ENCODE peak calls at places on chromosomes 16 and 17, in five cellular contexts. V, M, W, F and G are unnamed samples. For H3K27me3, the result is how much of the 10 kb centered on the place peaks cover.

GRCh38 chr17:36933174-36934143 is 3.8 kb upstream of the LHX1 start:
- DNase-seq in F (no peak), M (no peak), V (no peak), W (no peak), G (no peak)

GRCh38 chr16:76900285-76901263 is 290.4 kb upstream of the MON1B start:
- DNase-seq in M (no peak), W (no peak), F (peak), V (no peak), G (no peak)

GRCh38 chr17:58191259-58191896 is 1.1 kb upstream of the EPX start:
- DNase-seq in M (no peak), F (no peak), W (no peak), V (no peak), G (no peak)

GRCh38 chr17:752620-753219 is 656 bp upstream of the GEMIN4 start:
- DNase-seq in W (no peak), M (peak), V (peak), F (peak), G (peak)

GRCh38 chr17:12046786-12047185 is 26.1 kb downstream of the MAP2K4 start:
- DNase-seq in M (no peak), W (peak), V (no peak), F (no peak), G (no peak)

GRCh38 chr16:72066747-72067146 is 3.7 kb downstream of the HPR start:
- DNase-seq in W (no peak), V (peak), F (peak), M (no peak), G (no peak)

GRCh38 chr16:89739383-89739782 is 18.0 kb downstream of the ZNF276 start:
- DNase-seq in M (no peak), F (no peak), V (no peak), W (no peak), G (no peak)

GRCh38 chr17:8846768-8847211 is 20.7 kb downstream of the PIK3R6 start:
- DNase-seq in W (no peak), M (no peak), F (no peak), V (peak), G (no peak)

GRCh38 chr17:48051706-48052486 is 3.7 kb downstream of the NFE2L1 start:
- DNase-seq in F (peak), M (peak), V (peak), W (no peak), G (peak)

GRCh38 chr16:74713876-74714275 is 13.2 kb upstream of the MLKL start:
- DNase-seq in W (no peak), V (no peak), M (no peak), F (no peak), G (no peak)

GRCh38 chr17:40561294-40561870 is 3.9 kb downstream of the CCR7 start:
- DNase-seq in M (no peak), V (no peak), W (no peak), F (no peak), G (no peak)

GRCh38 chr17:7282752-7283321 is 1.3 kb downstream of the SLC2A4 start:
- DNase-seq in V (no peak), W (no peak), F (no peak), M (no peak), G (no peak)

GRCh38 chr16:79970551-79971236 is 370.2 kb upstream of the MAF start:
- DNase-seq in V (no peak), W (no peak), M (peak), F (peak), G (peak)

GRCh38 chr16:1137604-1138003 is 15.3 kb upstream of the CACNA1H start:
- DNase-seq in W (no peak), F (peak), V (peak), M (peak), G (no peak)

GRCh38 chr17:57832711-57833596 is 16.9 kb downstream of the MRPS23 start:
- DNase-seq in W (peak), V (peak), F (peak), M (peak), G (peak)

GRCh38 chr17:48791128-48792032 is 25.6 kb downstream of the TTLL6 start:
- DNase-seq in F (peak), W (peak), V (peak), M (peak), G (peak)

GRCh38 chr16:8623634-8624033 is 2.1 kb downstream of the METTL22 start:
- DNase-seq in W (no peak), F (no peak), V (peak), M (no peak), G (no peak)

GRCh38 chr17:13582776-13583414 is 18.8 kb downstream of the HS3ST3A1 start:
- DNase-seq in V (peak), F (no peak), W (no peak), M (no peak), G (no peak)

GRCh38 chr16:3581392-3581791 is 4.2 kb upstream of the NLRC3 start:
- DNase-seq in V (no peak), F (no peak), M (no peak), W (no peak), G (no peak)

GRCh38 chr16:3578610-3579551 is 1.7 kb upstream of the NLRC3 start:
- DNase-seq in W (no peak), F (no peak), M (no peak), V (no peak), G (no peak)

GRCh38 chr16:3580271-3580670 is 3.1 kb upstream of the NLRC3 start:
- DNase-seq in W (no peak), V (no peak), M (no peak), F (no peak), G (no peak)

GRCh38 chr16:3580686-3581085 is 3.5 kb upstream of the NLRC3 start:
- DNase-seq in F (no peak), M (no peak), W (no peak), V (peak), G (no peak)

GRCh38 chr16:3579776-3580175 is 2.6 kb upstream of the NLRC3 start:
- DNase-seq in V (no peak), M (no peak), W (no peak), F (no peak), G (no peak)
- H3K27me3 ChIP-seq in V (under half), M (under half), W (under half), F (under half), G (under half)

GRCh38 chr17:79796570-79797491 is at the start of gene CBX8:
- DNase-seq in V (peak), F (peak), W (peak), M (peak), G (peak)
- TF ChIP-seq POLR2A in V (peak), F (peak), W (no peak), M (no peak), G (peak)

GRCh38 chr17:42494673-42495072 is 36.0 kb downstream of the ATP6V0A1 start:
- DNase-seq in V (no peak), W (no peak), F (no peak), M (no peak), G (no peak)

GRCh38 chr17:42488032-42488431 is 29.4 kb downstream of the ATP6V0A1 start:
- DNase-seq in F (no peak), W (no peak), M (no peak), V (no peak), G (no peak)

DNA sequence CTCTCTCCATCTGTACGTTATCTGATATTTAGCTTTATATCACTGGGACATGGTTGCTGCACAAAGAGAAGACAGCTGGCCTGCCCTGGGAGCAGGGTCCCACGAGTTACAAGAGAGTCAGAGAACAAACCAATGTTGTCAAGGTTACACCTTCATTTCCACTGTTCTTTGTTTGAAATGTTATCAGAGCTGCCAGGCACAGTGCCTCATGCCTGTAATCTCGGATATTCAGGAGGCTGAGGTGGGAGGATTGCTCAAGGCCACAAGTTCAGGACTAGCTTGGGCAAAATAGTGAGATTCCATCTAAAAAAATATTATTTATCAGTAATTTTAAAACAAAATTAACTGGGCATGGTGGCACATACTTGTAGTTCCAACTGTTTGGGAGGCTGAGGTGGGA is 34.6 kb downstream of the ATP6V0A1 start:
- DNase-seq in W (no peak), M (no peak), F (no peak), V (no peak), G (no peak)
- H3K27me3 ChIP-seq in W (under half), M (under half), F (under half), V (under half), G (under half)

DNA sequence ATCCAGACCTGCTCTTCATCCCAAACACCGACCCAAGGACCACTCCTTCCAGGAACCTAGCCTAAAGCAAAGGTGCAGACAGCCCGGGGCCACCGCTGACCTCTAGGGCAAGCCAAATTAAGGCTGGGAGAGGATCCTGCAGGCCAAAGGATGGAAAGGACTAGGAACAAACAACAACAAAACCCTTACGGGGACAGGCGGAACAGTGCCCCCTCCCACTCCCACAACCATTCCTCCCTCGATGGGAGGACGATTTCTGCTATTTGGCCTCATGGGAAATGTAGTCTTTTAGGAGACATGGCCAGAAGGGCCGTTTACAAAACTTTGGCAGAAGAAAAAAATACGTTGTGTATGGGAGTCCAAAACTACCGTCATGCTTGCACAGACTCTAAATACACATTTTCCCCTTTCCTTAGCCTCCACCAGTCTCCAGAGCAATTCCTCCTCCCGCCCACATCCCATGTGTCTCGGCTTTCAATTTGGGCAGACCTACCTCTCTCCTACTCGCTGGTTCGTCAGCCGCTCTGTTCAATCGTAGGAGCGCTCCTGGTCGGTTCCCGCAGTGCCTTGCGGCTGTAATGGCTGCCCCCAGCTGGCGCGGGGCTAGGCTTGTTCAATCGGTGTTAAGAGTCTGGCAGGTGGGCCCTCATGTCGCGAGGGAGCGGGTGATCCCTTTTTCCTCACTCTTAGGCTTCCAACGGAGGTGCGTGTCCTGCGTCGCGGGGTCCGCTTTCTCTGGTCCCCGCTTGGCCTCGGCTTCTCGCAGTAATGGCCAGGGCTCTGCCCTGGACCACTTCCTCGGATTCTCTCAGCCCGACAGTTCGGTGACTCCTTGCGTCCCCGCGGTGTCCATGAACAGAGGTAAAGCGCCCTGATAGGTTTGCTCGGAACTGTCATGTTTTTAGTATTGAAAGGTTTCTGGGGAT is at the start of gene ERAL1:
- DNase-seq in M (peak), F (peak), V (peak), W (no peak), G (peak)
- TF ChIP-seq POLR2A in M (peak), F (peak), V (peak), W (peak), G (peak)

GRCh38 chr16:57899771-57900661 is 70.9 kb downstream of the CNGB1 start:
- DNase-seq in M (peak), W (no peak), F (peak), V (peak), G (peak)

GRCh38 chr16:57900796-57901479 is 70.0 kb downstream of the CNGB1 start:
- DNase-seq in F (no peak), M (no peak), W (no peak), V (no peak), G (no peak)

GRCh38 chr16:57903656-57904055 is 67.3 kb downstream of the CNGB1 start:
- DNase-seq in F (no peak), V (no peak), W (no peak), M (no peak), G (no peak)

GRCh38 chr16:57904101-57904500 is 66.8 kb downstream of the CNGB1 start:
- DNase-seq in W (no peak), M (no peak), V (no peak), F (no peak), G (no peak)

GRCh38 chr16:57901480-57902069 is 69.4 kb downstream of the CNGB1 start:
- DNase-seq in M (no peak), V (no peak), W (no peak), F (no peak), G (no peak)
- H3K27me3 ChIP-seq in M (under half), V (under half), W (under half), F (under half), G (under half)

DNA sequence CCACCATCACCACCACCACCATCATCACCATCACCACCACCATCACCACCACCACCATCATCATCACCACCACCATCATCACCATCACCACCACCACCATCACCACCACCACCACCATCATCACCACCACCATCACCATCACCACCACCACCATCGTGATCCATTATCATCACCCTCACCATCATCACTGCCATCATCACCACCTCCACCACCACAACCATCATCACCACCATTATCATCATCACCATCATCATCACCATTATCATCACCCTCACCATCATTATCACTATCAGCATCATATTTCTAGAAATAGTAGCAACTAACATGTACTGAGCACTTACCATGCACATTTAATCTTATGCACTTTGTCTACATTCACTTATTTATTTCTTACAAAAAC is 94.9 kb downstream of the C16orf95 start:
- DNase-seq in V (no peak), M (no peak), F (no peak), W (no peak), G (no peak)
- TF ChIP-seq POLR2A in V (no peak), M (no peak), F (no peak), W (no peak), G (no peak)

GRCh38 chr17:73944366-73944765 is 259.1 kb upstream of the RPL38 start:
- DNase-seq in V (no peak), W (no peak), M (no peak), F (no peak), G (no peak)
- H3K27me3 ChIP-seq in V (under half), W (under half), M (under half), F (under half), G (under half)

GRCh38 chr17:3636154-3636907 is at the start of the genes CTNS and SHPK:
- DNase-seq in F (peak), W (peak), M (peak), V (peak), G (peak)
- TF ChIP-seq POLR2A in F (peak), W (peak), M (peak), V (no peak), G (peak)